ENCODE peak calls at places on chromosome 18, in eight cellular contexts. One of them, this sample, is unnamed.

GRCh38 chr18:44844486-44844885 is 163.8 kb downstream of the SETBP1 start:
- DNase-seq in adrenal gland: no peak
- DNase-seq in colonic mucosa: no peak
- DNase-seq in esophagus squamous epithelium: no peak
- DNase-seq in A549: no peak
- DNase-seq in cardiac muscle cell: no peak
- DNase-seq in uterus: no peak
- DNase-seq in brain microvascular endothelial cell: no peak
- DNase-seq in this sample: no peak

GRCh38 chr18:80050797-80051196 is 16.6 kb downstream of the RBFA start:
- DNase-seq in esophagus squamous epithelium: no peak
- DNase-seq in A549: no peak
- DNase-seq in brain microvascular endothelial cell: no peak
- DNase-seq in colonic mucosa: no peak
- DNase-seq in cardiac muscle cell: no peak
- DNase-seq in adrenal gland: no peak
- DNase-seq in uterus: no peak
- DNase-seq in this sample: no peak

GRCh38 chr18:78293940-78294401 is 685.6 kb upstream of the SALL3 start:
- DNase-seq in cardiac muscle cell: no peak
- DNase-seq in brain microvascular endothelial cell: no peak
- DNase-seq in adrenal gland: no peak
- DNase-seq in A549: no peak
- DNase-seq in uterus: no peak
- DNase-seq in colonic mucosa: no peak
- DNase-seq in esophagus squamous epithelium: no peak
- DNase-seq in this sample: no peak

GRCh38 chr18:9993846-9994660 is 80.2 kb downstream of the VAPA start:
- DNase-seq in A549: no peak
- DNase-seq in uterus: no peak
- DNase-seq in brain microvascular endothelial cell: no peak
- DNase-seq in cardiac muscle cell: no peak
- DNase-seq in esophagus squamous epithelium: no peak
- DNase-seq in colonic mucosa: peak
- DNase-seq in adrenal gland: no peak
- DNase-seq in this sample: no peak

GRCh38 chr18:23864620-23865019 is 149.9 kb upstream of the TTC39C start:
- DNase-seq in adrenal gland: no peak
- DNase-seq in esophagus squamous epithelium: no peak
- DNase-seq in cardiac muscle cell: no peak
- DNase-seq in colonic mucosa: no peak
- DNase-seq in brain microvascular endothelial cell: no peak
- DNase-seq in uterus: no peak
- DNase-seq in A549: no peak
- DNase-seq in this sample: no peak

GRCh38 chr18:79121746-79122474 is 52.7 kb downstream of the ATP9B start:
- DNase-seq in uterus: no peak
- DNase-seq in brain microvascular endothelial cell: peak
- DNase-seq in colonic mucosa: no peak
- DNase-seq in A549: no peak
- DNase-seq in adrenal gland: no peak
- DNase-seq in esophagus squamous epithelium: no peak
- DNase-seq in cardiac muscle cell: no peak
- DNase-seq in this sample: no peak

GRCh38 chr18:13611616-13612110 is 114.7 kb downstream of the FAM210A start:
- DNase-seq in A549: no peak
- DNase-seq in colonic mucosa: no peak
- DNase-seq in cardiac muscle cell: peak
- DNase-seq in uterus: peak
- DNase-seq in brain microvascular endothelial cell: peak
- DNase-seq in adrenal gland: no peak
- DNase-seq in esophagus squamous epithelium: no peak
- DNase-seq in this sample: peak

GRCh38 chr18:46335551-46336059 is 231.4 kb downstream of the HAUS1 start:
- DNase-seq in A549: no peak
- DNase-seq in uterus: no peak
- DNase-seq in colonic mucosa: no peak
- DNase-seq in cardiac muscle cell: peak
- DNase-seq in esophagus squamous epithelium: no peak
- DNase-seq in brain microvascular endothelial cell: no peak
- DNase-seq in adrenal gland: no peak
- DNase-seq in this sample: no peak

GRCh38 chr18:74524097-74524496 is 10.2 kb upstream of the CNDP1 start:
- DNase-seq in adrenal gland: peak
- DNase-seq in brain microvascular endothelial cell: no peak
- DNase-seq in uterus: no peak
- DNase-seq in cardiac muscle cell: no peak
- DNase-seq in esophagus squamous epithelium: no peak
- DNase-seq in colonic mucosa: no peak
- DNase-seq in A549: no peak
- DNase-seq in this sample: no peak

GRCh38 chr18:26489191-26489590 is 59.2 kb downstream of the KCTD1 start:
- DNase-seq in esophagus squamous epithelium: no peak
- DNase-seq in brain microvascular endothelial cell: peak
- DNase-seq in uterus: no peak
- DNase-seq in A549: no peak
- DNase-seq in cardiac muscle cell: no peak
- DNase-seq in adrenal gland: no peak
- DNase-seq in colonic mucosa: no peak
- DNase-seq in this sample: no peak

GRCh38 chr18:74498712-74499629 is 2.8 kb downstream of the CNDP2 start:
- DNase-seq in esophagus squamous epithelium: peak
- DNase-seq in adrenal gland: peak
- DNase-seq in cardiac muscle cell: no peak
- DNase-seq in colonic mucosa: peak
- DNase-seq in brain microvascular endothelial cell: no peak
- DNase-seq in A549: no peak
- DNase-seq in uterus: no peak
- DNase-seq in this sample: no peak

GRCh38 chr18:46660955-46661749 is 4.1 kb upstream of the LOXHD1 start:
- DNase-seq in brain microvascular endothelial cell: no peak
- DNase-seq in colonic mucosa: no peak
- DNase-seq in cardiac muscle cell: peak
- DNase-seq in esophagus squamous epithelium: no peak
- DNase-seq in uterus: no peak
- DNase-seq in adrenal gland: peak
- DNase-seq in A549: no peak
- DNase-seq in this sample: peak

GRCh38 chr18:42893991-42894390 is 221.5 kb downstream of the RIT2 start:
- DNase-seq in cardiac muscle cell: no peak
- DNase-seq in adrenal gland: no peak
- DNase-seq in colonic mucosa: no peak
- DNase-seq in esophagus squamous epithelium: no peak
- DNase-seq in uterus: no peak
- DNase-seq in A549: no peak
- DNase-seq in brain microvascular endothelial cell: no peak
- DNase-seq in this sample: no peak

GRCh38 chr18:22977847-22978701 is 44.9 kb downstream of the RBBP8 start:
- DNase-seq in esophagus squamous epithelium: no peak
- DNase-seq in cardiac muscle cell: no peak
- DNase-seq in A549: peak
- DNase-seq in uterus: no peak
- DNase-seq in brain microvascular endothelial cell: peak
- DNase-seq in adrenal gland: peak
- DNase-seq in colonic mucosa: no peak
- DNase-seq in this sample: no peak

GRCh38 chr18:41128545-41128944 is 826.5 kb upstream of the PIK3C3 start:
- DNase-seq in uterus: no peak
- DNase-seq in cardiac muscle cell: no peak
- DNase-seq in brain microvascular endothelial cell: peak
- DNase-seq in colonic mucosa: no peak
- DNase-seq in A549: no peak
- DNase-seq in esophagus squamous epithelium: no peak
- DNase-seq in adrenal gland: no peak
- DNase-seq in this sample: no peak

GRCh38 chr18:76426738-76427305 is 68.2 kb downstream of the ZNF516 start:
- DNase-seq in cardiac muscle cell: peak
- DNase-seq in colonic mucosa: no peak
- DNase-seq in uterus: peak
- DNase-seq in A549: peak
- DNase-seq in brain microvascular endothelial cell: no peak
- DNase-seq in esophagus squamous epithelium: no peak
- DNase-seq in adrenal gland: peak
- DNase-seq in this sample: no peak

DNA sequence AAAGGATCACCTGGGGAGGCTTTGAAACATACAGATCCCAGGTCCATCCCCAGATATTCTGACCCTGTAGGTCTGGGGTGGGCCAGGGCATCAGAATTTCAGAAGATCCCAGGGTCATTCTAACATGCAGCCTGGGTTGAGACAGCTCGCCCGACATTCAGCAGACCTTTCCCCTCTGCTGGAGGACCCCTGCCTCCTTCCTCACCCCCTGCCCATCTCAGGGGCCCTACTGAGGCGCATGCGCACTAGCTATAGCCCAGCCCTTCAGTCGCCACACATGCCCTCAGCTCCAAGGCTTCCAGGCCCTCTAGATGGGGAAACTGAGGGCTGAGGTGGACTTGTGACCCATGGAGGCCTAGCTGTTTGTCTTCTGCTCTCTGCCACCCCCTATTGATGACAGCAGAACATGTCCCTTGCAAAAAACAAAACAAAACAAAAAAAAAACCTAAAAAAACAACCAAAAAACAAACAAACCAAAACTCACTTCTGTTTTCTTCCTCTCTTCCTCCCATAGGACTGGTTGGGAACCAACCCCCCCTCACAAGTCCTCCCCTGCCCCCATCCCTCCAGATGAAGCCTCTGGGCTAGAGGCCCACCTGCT is 91.3 kb downstream of the ZBTB7C start:
- DNase-seq in uterus: no peak
- DNase-seq in A549: no peak
- DNase-seq in cardiac muscle cell: no peak
- DNase-seq in esophagus squamous epithelium: no peak
- DNase-seq in adrenal gland: no peak
- DNase-seq in colonic mucosa: no peak
- DNase-seq in brain microvascular endothelial cell: no peak
- DNase-seq in this sample: no peak
- TF ChIP-seq CTCF in uterus: no peak
- TF ChIP-seq CTCF in A549: no peak
- TF ChIP-seq CTCF in cardiac muscle cell: no peak
- TF ChIP-seq CTCF in esophagus squamous epithelium: no peak
- TF ChIP-seq CTCF in adrenal gland: no peak
- TF ChIP-seq CTCF in colonic mucosa: no peak
- TF ChIP-seq CTCF in brain microvascular endothelial cell: peak
- TF ChIP-seq CTCF in this sample: no peak

GRCh38 chr18:58965930-58966662 is 101.4 kb downstream of the ZNF532 start:
- DNase-seq in A549: no peak
- DNase-seq in uterus: no peak
- DNase-seq in esophagus squamous epithelium: no peak
- DNase-seq in adrenal gland: no peak
- DNase-seq in cardiac muscle cell: no peak
- DNase-seq in brain microvascular endothelial cell: no peak
- DNase-seq in colonic mucosa: no peak
- DNase-seq in this sample: no peak

GRCh38 chr18:58967643-58968291 is 103.1 kb downstream of the ZNF532 start:
- DNase-seq in cardiac muscle cell: no peak
- DNase-seq in adrenal gland: no peak
- DNase-seq in uterus: no peak
- DNase-seq in esophagus squamous epithelium: no peak
- DNase-seq in brain microvascular endothelial cell: no peak
- DNase-seq in A549: no peak
- DNase-seq in colonic mucosa: no peak
- DNase-seq in this sample: no peak

GRCh38 chr18:58962331-58962730 is 97.7 kb downstream of the ZNF532 start:
- DNase-seq in uterus: no peak
- DNase-seq in adrenal gland: no peak
- DNase-seq in esophagus squamous epithelium: no peak
- DNase-seq in A549: no peak
- DNase-seq in cardiac muscle cell: no peak
- DNase-seq in brain microvascular endothelial cell: no peak
- DNase-seq in colonic mucosa: no peak
- DNase-seq in this sample: no peak

GRCh38 chr18:58966704-58967103 is 102.0 kb downstream of the ZNF532 start:
- DNase-seq in adrenal gland: no peak
- DNase-seq in colonic mucosa: no peak
- DNase-seq in uterus: no peak
- DNase-seq in esophagus squamous epithelium: no peak
- DNase-seq in A549: no peak
- DNase-seq in cardiac muscle cell: no peak
- DNase-seq in brain microvascular endothelial cell: no peak
- DNase-seq in this sample: no peak

GRCh38 chr18:58965291-58965929 is 100.7 kb downstream of the ZNF532 start:
- DNase-seq in esophagus squamous epithelium: no peak
- DNase-seq in brain microvascular endothelial cell: no peak
- DNase-seq in A549: no peak
- DNase-seq in uterus: no peak
- DNase-seq in cardiac muscle cell: no peak
- DNase-seq in colonic mucosa: no peak
- DNase-seq in adrenal gland: no peak
- DNase-seq in this sample: no peak
- H3K27ac ChIP-seq in esophagus squamous epithelium: no peak
- H3K27ac ChIP-seq in brain microvascular endothelial cell: no peak
- H3K27ac ChIP-seq in A549: peak
- H3K27ac ChIP-seq in uterus: peak
- H3K27ac ChIP-seq in cardiac muscle cell: peak
- H3K27ac ChIP-seq in colonic mucosa: peak
- H3K27ac ChIP-seq in adrenal gland: no peak
- H3K27ac ChIP-seq in this sample: peak

GRCh38 chr18:62245699-62246098 is 58.6 kb downstream of the RELCH start:
- DNase-seq in colonic mucosa: no peak
- DNase-seq in adrenal gland: no peak
- DNase-seq in A549: no peak
- DNase-seq in uterus: no peak
- DNase-seq in esophagus squamous epithelium: no peak
- DNase-seq in brain microvascular endothelial cell: no peak
- DNase-seq in cardiac muscle cell: no peak
- DNase-seq in this sample: no peak
- TF ChIP-seq CTCF in colonic mucosa: no peak
- TF ChIP-seq CTCF in adrenal gland: no peak
- TF ChIP-seq CTCF in A549: no peak
- TF ChIP-seq CTCF in uterus: no peak
- TF ChIP-seq CTCF in esophagus squamous epithelium: no peak
- TF ChIP-seq CTCF in brain microvascular endothelial cell: peak
- TF ChIP-seq CTCF in cardiac muscle cell: no peak
- TF ChIP-seq CTCF in this sample: no peak

GRCh38 chr18:62284637-62285036 is 40.5 kb upstream of the TNFRSF11A start:
- DNase-seq in uterus: no peak
- DNase-seq in adrenal gland: no peak
- DNase-seq in esophagus squamous epithelium: no peak
- DNase-seq in cardiac muscle cell: no peak
- DNase-seq in colonic mucosa: no peak
- DNase-seq in brain microvascular endothelial cell: no peak
- DNase-seq in A549: no peak
- DNase-seq in this sample: no peak

GRCh38 chr18:62282188-62282629 is 42.9 kb upstream of the TNFRSF11A start:
- DNase-seq in esophagus squamous epithelium: no peak
- DNase-seq in A549: no peak
- DNase-seq in uterus: no peak
- DNase-seq in brain microvascular endothelial cell: peak
- DNase-seq in adrenal gland: peak
- DNase-seq in colonic mucosa: no peak
- DNase-seq in cardiac muscle cell: no peak
- DNase-seq in this sample: no peak

GRCh38 chr18:62279561-62279960 is 45.5 kb upstream of the TNFRSF11A start:
- DNase-seq in colonic mucosa: no peak
- DNase-seq in cardiac muscle cell: no peak
- DNase-seq in uterus: no peak
- DNase-seq in esophagus squamous epithelium: no peak
- DNase-seq in A549: no peak
- DNase-seq in adrenal gland: no peak
- DNase-seq in brain microvascular endothelial cell: no peak
- DNase-seq in this sample: no peak

GRCh38 chr18:62280058-62280457 is 45.1 kb upstream of the TNFRSF11A start:
- DNase-seq in adrenal gland: no peak
- DNase-seq in colonic mucosa: no peak
- DNase-seq in brain microvascular endothelial cell: no peak
- DNase-seq in cardiac muscle cell: no peak
- DNase-seq in uterus: no peak
- DNase-seq in esophagus squamous epithelium: no peak
- DNase-seq in A549: no peak
- DNase-seq in this sample: no peak

GRCh38 chr18:62281684-62282083 is 43.4 kb upstream of the TNFRSF11A start:
- DNase-seq in esophagus squamous epithelium: no peak
- DNase-seq in brain microvascular endothelial cell: peak
- DNase-seq in A549: no peak
- DNase-seq in uterus: no peak
- DNase-seq in colonic mucosa: no peak
- DNase-seq in adrenal gland: peak
- DNase-seq in cardiac muscle cell: no peak
- DNase-seq in this sample: no peak
- H3K27ac ChIP-seq in esophagus squamous epithelium: no peak
- H3K27ac ChIP-seq in brain microvascular endothelial cell: peak
- H3K27ac ChIP-seq in A549: no peak
- H3K27ac ChIP-seq in uterus: no peak
- H3K27ac ChIP-seq in colonic mucosa: no peak
- H3K27ac ChIP-seq in adrenal gland: peak
- H3K27ac ChIP-seq in cardiac muscle cell: no peak
- H3K27ac ChIP-seq in this sample: no peak